ENCODE peak calls at places on chromosomes 2 and 18, in five cellular contexts. One of them, this sample, is unnamed.

GRCh38 chr2:46336560-46336959 is 39.4 kb downstream of the EPAS1 start:
- DNase-seq in upper lobe of right lung: no peak
- DNase-seq in K562: no peak
- DNase-seq in body of pancreas: no peak
- DNase-seq in MM.1S: no peak
- DNase-seq in this sample: peak; percentile 37

GRCh38 chr18:79317718-79318117 is 78.0 kb upstream of the NFATC1 start:
- DNase-seq in K562: no peak
- DNase-seq in upper lobe of right lung: no peak
- DNase-seq in MM.1S: no peak
- DNase-seq in body of pancreas: no peak
- DNase-seq in this sample: no peak

GRCh38 chr2:144516981-144517824 is 2.7 kb downstream of the ZEB2 start:
- DNase-seq in K562: peak; percentile 62
- DNase-seq in MM.1S: peak; percentile 39
- DNase-seq in body of pancreas: peak; percentile 48
- DNase-seq in upper lobe of right lung: peak; percentile 77
- DNase-seq in this sample: peak; percentile 72

GRCh38 chr2:180829261-180829660 is 151.1 kb upstream of the UBE2E3 start:
- DNase-seq in K562: no peak
- DNase-seq in body of pancreas: no peak
- DNase-seq in MM.1S: no peak
- DNase-seq in upper lobe of right lung: no peak
- DNase-seq in this sample: no peak

GRCh38 chr18:76488190-76488589 is 6.9 kb downstream of the ZNF516 start:
- DNase-seq in upper lobe of right lung: no peak
- DNase-seq in K562: no peak
- DNase-seq in body of pancreas: no peak
- DNase-seq in MM.1S: no peak
- DNase-seq in this sample: peak; percentile 67

GRCh38 chr2:215713393-215713792 is 277.5 kb upstream of the FN1 start:
- DNase-seq in upper lobe of right lung: no peak
- DNase-seq in MM.1S: no peak
- DNase-seq in body of pancreas: no peak
- DNase-seq in K562: no peak
- DNase-seq in this sample: no peak

GRCh38 chr2:3290655-3291054 is 87.0 kb downstream of the EIPR1 start:
- DNase-seq in K562: no peak
- DNase-seq in MM.1S: no peak
- DNase-seq in upper lobe of right lung: no peak
- DNase-seq in body of pancreas: no peak
- DNase-seq in this sample: no peak

GRCh38 chr2:198499539-198499938 is 695.1 kb downstream of the PLCL1 start:
- DNase-seq in K562: no peak
- DNase-seq in body of pancreas: peak; percentile 12
- DNase-seq in MM.1S: no peak
- DNase-seq in upper lobe of right lung: no peak
- DNase-seq in this sample: peak; percentile 18

GRCh38 chr18:44589709-44590108 is 91.0 kb upstream of the SETBP1 start:
- DNase-seq in body of pancreas: no peak
- DNase-seq in upper lobe of right lung: no peak
- DNase-seq in MM.1S: no peak
- DNase-seq in K562: no peak
- DNase-seq in this sample: no peak

GRCh38 chr18:31245820-31246219 is 72.1 kb upstream of the DSG1 start:
- DNase-seq in K562: no peak
- DNase-seq in MM.1S: no peak
- DNase-seq in body of pancreas: no peak
- DNase-seq in upper lobe of right lung: no peak
- DNase-seq in this sample: no peak

GRCh38 chr2:232331071-232331470 is 47.5 kb upstream of the ALPP start:
- DNase-seq in upper lobe of right lung: peak; percentile 69
- DNase-seq in body of pancreas: no peak
- DNase-seq in MM.1S: no peak
- DNase-seq in K562: no peak
- DNase-seq in this sample: no peak

GRCh38 chr18:8217041-8217564 is 392.1 kb upstream of the RAB12 start:
- DNase-seq in body of pancreas: no peak
- DNase-seq in K562: no peak
- DNase-seq in upper lobe of right lung: no peak
- DNase-seq in MM.1S: no peak
- DNase-seq in this sample: no peak

GRCh38 chr18:9968081-9968848 is 54.4 kb downstream of the VAPA start:
- DNase-seq in K562: no peak
- DNase-seq in MM.1S: no peak
- DNase-seq in upper lobe of right lung: no peak
- DNase-seq in body of pancreas: no peak
- DNase-seq in this sample: no peak

GRCh38 chr2:72144746-72145657 is 2.7 kb downstream of the CYP26B1 start:
- DNase-seq in upper lobe of right lung: peak; percentile 71
- DNase-seq in MM.1S: peak; percentile 25
- DNase-seq in K562: no peak
- DNase-seq in body of pancreas: peak; percentile 51
- DNase-seq in this sample: peak; percentile 83

GRCh38 chr18:79203017-79203605 is 133.9 kb downstream of the ATP9B start:
- DNase-seq in body of pancreas: no peak
- DNase-seq in MM.1S: no peak
- DNase-seq in K562: no peak
- DNase-seq in upper lobe of right lung: no peak
- DNase-seq in this sample: no peak

GRCh38 chr2:69221960-69222751 is 164.9 kb downstream of the GFPT1 start:
- DNase-seq in MM.1S: no peak
- DNase-seq in body of pancreas: no peak
- DNase-seq in upper lobe of right lung: no peak
- DNase-seq in K562: no peak
- DNase-seq in this sample: no peak

GRCh38 chr2:174485763-174486613 is 841 bp downstream of the GPR155 start:
- DNase-seq in body of pancreas: peak; percentile 62
- DNase-seq in MM.1S: peak; percentile 39
- DNase-seq in upper lobe of right lung: no peak
- DNase-seq in K562: peak; percentile 26
- DNase-seq in this sample: peak; percentile 33

GRCh38 chr18:8257851-8258434 is 351.3 kb upstream of the RAB12 start:
- DNase-seq in upper lobe of right lung: no peak
- DNase-seq in body of pancreas: no peak
- DNase-seq in K562: no peak
- DNase-seq in MM.1S: no peak
- DNase-seq in this sample: no peak

GRCh38 chr2:67451086-67451832 is 54.1 kb downstream of the ETAA1 start:
- DNase-seq in body of pancreas: no peak
- DNase-seq in K562: no peak
- DNase-seq in MM.1S: no peak
- DNase-seq in upper lobe of right lung: no peak
- DNase-seq in this sample: no peak
- H3K27ac ChIP-seq in body of pancreas: no peak overlapping the region
- H3K27ac ChIP-seq in K562: no peak overlapping the region
- H3K27ac ChIP-seq in MM.1S: no peak overlapping the region
- H3K27ac ChIP-seq in upper lobe of right lung: no peak overlapping the region
- H3K27ac ChIP-seq in this sample: no peak overlapping the region

GRCh38 chr2:218993345-218994315 is at the start of gene CRYBA2:
- DNase-seq in upper lobe of right lung: peak; percentile 66
- DNase-seq in K562: peak; percentile 58
- DNase-seq in MM.1S: peak; percentile 52
- DNase-seq in body of pancreas: peak; percentile 49
- DNase-seq in this sample: no peak
- TF ChIP-seq CTCF in upper lobe of right lung: no peak
- TF ChIP-seq CTCF in K562: no peak
- TF ChIP-seq CTCF in MM.1S: no peak
- TF ChIP-seq CTCF in body of pancreas: no peak
- TF ChIP-seq CTCF in this sample: no peak

GRCh38 chr2:224983719-224984388 is 58.4 kb downstream of the DOCK10 start:
- DNase-seq in K562: no peak
- DNase-seq in upper lobe of right lung: no peak
- DNase-seq in MM.1S: no peak
- DNase-seq in body of pancreas: no peak
- DNase-seq in this sample: no peak
- H3K27ac ChIP-seq in K562: no peak overlapping the region
- H3K27ac ChIP-seq in upper lobe of right lung: peak overlapping the region; percentile 39
- H3K27ac ChIP-seq in MM.1S: no peak overlapping the region
- H3K27ac ChIP-seq in body of pancreas: peak overlapping the region; percentile 6
- H3K27ac ChIP-seq in this sample: no peak overlapping the region

GRCh38 chr2:148022351-148022750 is 1.5 kb downstream of the MBD5 start:
- DNase-seq in body of pancreas: no peak
- DNase-seq in K562: no peak
- DNase-seq in upper lobe of right lung: no peak
- DNase-seq in MM.1S: no peak
- DNase-seq in this sample: no peak

GRCh38 chr2:148022882-148023281 is 2.0 kb downstream of the MBD5 start:
- DNase-seq in K562: no peak
- DNase-seq in upper lobe of right lung: no peak
- DNase-seq in MM.1S: no peak
- DNase-seq in body of pancreas: no peak
- DNase-seq in this sample: no peak

GRCh38 chr2:148021059-148021985 is at the start of gene MBD5:
- DNase-seq in MM.1S: peak; percentile 69
- DNase-seq in upper lobe of right lung: peak; percentile 71
- DNase-seq in K562: peak; percentile 17
- DNase-seq in body of pancreas: peak; percentile 44
- DNase-seq in this sample: peak; percentile 51

GRCh38 chr2:148020036-148020357 is 540 bp downstream of the ORC4 start:
- DNase-seq in K562: peak; percentile 6
- DNase-seq in MM.1S: no peak
- DNase-seq in upper lobe of right lung: no peak
- DNase-seq in body of pancreas: no peak
- DNase-seq in this sample: no peak

GRCh38 chr2:148020358-148021058 is at the start of gene ORC4:
- DNase-seq in upper lobe of right lung: peak; percentile 99
- DNase-seq in MM.1S: peak; percentile 99
- DNase-seq in body of pancreas: peak; percentile 99
- DNase-seq in K562: peak; percentile 91
- DNase-seq in this sample: peak; percentile 100
- TF ChIP-seq CTCF in upper lobe of right lung: peak; percentile 39
- TF ChIP-seq CTCF in MM.1S: peak; percentile 40
- TF ChIP-seq CTCF in body of pancreas: peak; percentile 70
- TF ChIP-seq CTCF in K562: peak; percentile 52
- TF ChIP-seq CTCF in this sample: no peak

This sample was measured in testis.